ENCODE peak calls at places on chromosomes 16 and 17, in eight cellular contexts. H is HCT116; W is fibroblast of lung; I is effector memory CD4-positive, alpha-beta T cell; Y is A673; T is H1; X is neural progenitor cell; O is right cardiac atrium. C is an unnamed sample. For H3K4me1, the result is how much of the 10 kb centered on the place peaks cover.

GRCh38 chr16:89965447-89966225 is 17.1 kb downstream of the DEF8 start:
- DNase-seq in T (no peak), O (no peak), X (no peak), Y (no peak), I (no peak), W (no peak), H (no peak), C (no peak)

GRCh38 chr16:22624038-22624656 is 113.5 kb downstream of the NPIPB5 start:
- DNase-seq in I (no peak), W (no peak), H (no peak), O (no peak), T (no peak), Y (no peak), X (no peak), C (no peak)

GRCh38 chr16:71353736-71354135 is 4.8 kb upstream of the CALB2 start:
- DNase-seq in I (no peak), X (peak), O (no peak), T (no peak), W (no peak), H (no peak), Y (no peak), C (no peak)

GRCh38 chr16:30902070-30902972 is 5.9 kb downstream of the CTF1 start:
- DNase-seq in H (no peak), T (no peak), I (peak), O (peak), W (peak), X (peak), Y (peak), C (peak)

GRCh38 chr16:28292731-28293588 is 635 bp downstream of the SBK1 start:
- DNase-seq in W (no peak), H (no peak), T (no peak), Y (peak), I (no peak), O (no peak), X (peak), C (no peak)

GRCh38 chr16:1640261-1640956 is 28.2 kb downstream of the CRAMP1 start:
- DNase-seq in W (no peak), O (peak), X (no peak), Y (no peak), H (no peak), T (no peak), I (no peak), C (no peak)

GRCh38 chr17:55513885-55514590 is 2.8 kb upstream of the SMIM36 start:
- DNase-seq in T (peak), I (peak), X (peak), W (peak), Y (peak), H (peak), O (peak), C (peak)

GRCh38 chr16:57915267-57915666 is 55.7 kb downstream of the CNGB1 start:
- DNase-seq in O (no peak), I (no peak), Y (no peak), H (no peak), W (no peak), X (no peak), T (no peak), C (no peak)

GRCh38 chr16:67533024-67533560 is 4.5 kb downstream of the RIPOR1 start:
- DNase-seq in I (no peak), O (peak), X (no peak), W (no peak), T (no peak), H (no peak), Y (no peak), C (no peak)

GRCh38 chr17:45248132-45248936 is 13.6 kb downstream of the SPATA32 start:
- DNase-seq in T (no peak), H (no peak), I (peak), X (peak), O (no peak), Y (no peak), W (peak), C (peak)

GRCh38 chr17:56125830-56126819 is 27.1 kb upstream of the ANKFN1 start:
- DNase-seq in W (peak), H (peak), T (no peak), Y (peak), O (no peak), X (peak), I (no peak), C (peak)

GRCh38 chr17:60421273-60422161 is 772 bp upstream of the CHCT1 start:
- DNase-seq in O (peak), I (peak), T (peak), W (peak), X (peak), Y (peak), H (no peak), C (no peak)

GRCh38 chr16:79601092-79601977 is 798 bp upstream of the MAF start:
- DNase-seq in W (peak), H (no peak), T (no peak), Y (no peak), X (peak), I (peak), O (peak), C (peak)

GRCh38 chr17:79716183-79716797 is 14.5 kb upstream of the ENPP7 start:
- DNase-seq in Y (no peak), H (no peak), X (no peak), O (no peak), T (no peak), I (no peak), W (no peak), C (no peak)

GRCh38 chr17:11636771-11637170 is 38.5 kb downstream of the DNAH9 start:
- DNase-seq in T (no peak), O (no peak), W (no peak), H (no peak), I (no peak), Y (no peak), X (no peak), C (no peak)

GRCh38 chr17:35448214-35448898 is at the start of gene SLFN13:
- DNase-seq in I (peak), X (peak), T (peak), W (peak), O (peak), H (no peak), Y (peak), C (no peak)

GRCh38 chr17:4934173-4934979 is 2.3 kb downstream of the GP1BA start:
- DNase-seq in W (peak), H (no peak), X (no peak), T (no peak), I (no peak), O (peak), Y (no peak), C (peak)

GRCh38 chr16:69112285-69113129 is 7.1 kb downstream of the HAS3 start:
- DNase-seq in X (peak), T (no peak), W (no peak), O (peak), Y (peak), H (no peak), I (peak), C (peak)

GRCh38 chr16:74738134-74738541 is 36.5 kb downstream of the FA2H start:
- DNase-seq in T (no peak), Y (no peak), O (no peak), I (no peak), H (peak), W (peak), X (peak), C (no peak)

GRCh38 chr17:50060951-50061712 is 5.2 kb downstream of the ITGA3 start:
- DNase-seq in T (no peak), H (no peak), O (peak), X (no peak), W (peak), I (no peak), Y (no peak), C (no peak)

GRCh38 chr17:1792495-1793446 is 30.9 kb downstream of the SERPINF1 start:
- DNase-seq in H (no peak), X (no peak), I (no peak), Y (no peak), O (no peak), T (no peak), W (no peak), C (no peak)

GRCh38 chr17:19762515-19762961 is 14.4 kb upstream of the ALDH3A1 start:
- DNase-seq in Y (peak), W (peak), H (no peak), O (peak), I (peak), T (peak), X (peak), C (peak)

GRCh38 chr17:40551874-40552768 is 13.2 kb downstream of the CCR7 start:
- DNase-seq in T (no peak), Y (no peak), I (no peak), H (no peak), X (no peak), O (peak), W (peak), C (no peak)

GRCh38 chr17:20993863-20994778 is 48.7 kb downstream of the USP22 start:
- DNase-seq in X (no peak), Y (no peak), W (no peak), I (no peak), H (no peak), O (peak), T (no peak), C (no peak)

GRCh38 chr17:57861737-57862409 is 12.0 kb upstream of the MRPS23 start:
- DNase-seq in W (peak), I (no peak), X (peak), H (no peak), T (no peak), O (peak), Y (no peak), C (no peak)

GRCh38 chr16:3193221-3194212 is 5.5 kb downstream of the OR1F1 start:
- DNase-seq in Y (no peak), I (no peak), W (no peak), O (no peak), H (no peak), T (no peak), X (no peak), C (no peak)

GRCh38 chr17:32909787-32910369 is 18.1 kb upstream of the TMEM98 start:
- DNase-seq in H (peak), W (peak), Y (peak), T (no peak), O (peak), I (peak), X (peak), C (peak)

GRCh38 chr17:40430272-40431230 is 12.7 kb upstream of the IGFBP4 start:
- DNase-seq in O (no peak), H (no peak), T (no peak), I (no peak), X (no peak), Y (no peak), W (no peak), C (no peak)

GRCh38 chr17:40071720-40072480 is 9.1 kb downstream of the THRA start:
- DNase-seq in O (peak), I (no peak), W (no peak), X (no peak), T (no peak), H (no peak), Y (peak), C (peak)

GRCh38 chr16:10805362-10805761 is 13.2 kb downstream of the TVP23A start:
- DNase-seq in W (no peak), X (no peak), H (no peak), I (no peak), T (no peak), O (no peak), Y (no peak), C (no peak)

GRCh38 chr17:77382966-77383612 is 242.3 kb downstream of the SEC14L1 start:
- DNase-seq in O (peak), H (no peak), X (no peak), I (no peak), T (no peak), W (peak), Y (no peak), C (peak)

GRCh38 chr17:39357488-39357887 is 43.9 kb downstream of the FBXL20 start:
- DNase-seq in W (peak), Y (no peak), X (no peak), T (no peak), I (no peak), H (no peak), O (no peak), C (no peak)

GRCh38 chr17:75647921-75648320 is 14.7 kb downstream of the SMIM5 start:
- DNase-seq in X (no peak), T (no peak), W (no peak), H (no peak), Y (no peak), O (no peak), I (no peak), C (no peak)

GRCh38 chr17:2707721-2708584 is 3.6 kb downstream of the CLUH start:
- DNase-seq in X (peak), T (no peak), Y (no peak), I (no peak), W (no peak), H (no peak), O (peak), C (peak)

GRCh38 chr16:84766978-84767773 is 52.6 kb upstream of the CRISPLD2 start:
- DNase-seq in Y (no peak), I (no peak), X (no peak), O (no peak), T (no peak), W (no peak), H (no peak), C (no peak)

GRCh38 chr17:76208120-76208519 is 32.2 kb downstream of the RNF157 start:
- DNase-seq in I (no peak), X (no peak), T (no peak), O (no peak), H (no peak), Y (no peak), W (no peak), C (no peak)

GRCh38 chr17:58391302-58391984 is 25.9 kb downstream of the RNF43 start:
- DNase-seq in O (no peak), X (no peak), I (no peak), T (no peak), Y (peak), H (peak), W (peak), C (peak)

GRCh38 chr16:31200821-31201510 is 1.6 kb downstream of the PYCARD start:
- DNase-seq in O (no peak), H (no peak), I (peak), W (no peak), X (no peak), Y (no peak), T (no peak), C (no peak)

GRCh38 chr17:59512844-59513383 is 52.5 kb upstream of the DHX40 start:
- DNase-seq in H (no peak), X (no peak), T (no peak), W (no peak), I (no peak), Y (no peak), O (no peak), C (no peak)

DNA sequence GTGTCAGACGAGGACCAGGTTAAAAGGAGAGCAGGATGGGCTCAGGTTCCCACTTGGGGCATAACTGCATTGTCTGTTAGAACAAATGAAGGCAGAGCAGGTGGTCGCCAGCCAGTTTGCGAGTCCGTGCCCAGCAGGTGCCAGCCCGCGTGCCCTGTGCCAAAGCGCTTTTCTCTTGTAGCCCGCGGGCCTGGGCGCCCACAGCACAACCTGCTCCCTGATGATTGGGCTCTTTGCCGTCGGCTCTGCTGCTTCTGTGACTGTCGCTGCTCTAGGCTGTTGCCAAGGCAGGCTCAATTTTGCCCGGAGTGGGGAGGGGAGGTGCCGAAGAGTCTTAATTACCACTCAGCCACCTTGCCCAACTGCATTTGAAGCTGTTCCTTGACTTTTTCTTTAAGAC is 21.1 kb downstream of the KNOP1 start:
- DNase-seq in Y (no peak), I (no peak), W (no peak), T (no peak), X (no peak), H (no peak), O (no peak), C (no peak)
- H3K4me1 ChIP-seq in Y (under half), I (under half), W (under half), T (under half), X (under half), H (under half), O (under half), C (under half)

GRCh38 chr17:7174603-7175362 is 4.4 kb downstream of the ASGR1 start:
- DNase-seq in O (no peak), W (peak), I (no peak), Y (no peak), T (no peak), H (no peak), X (no peak), C (no peak)
- H3K4me1 ChIP-seq in O (under half), W (under half), I (under half), Y (under half), T (under half), H (under half), X (under half), C (under half)

GRCh38 chr17:30819941-30820705 is 4.4 kb downstream of the CRLF3 start:
- DNase-seq in X (no peak), H (no peak), O (no peak), T (no peak), I (no peak), W (no peak), Y (peak), C (no peak)

GRCh38 chr17:30824002-30824355 is 513 bp downstream of the CRLF3 start:
- DNase-seq in Y (peak), O (peak), X (no peak), I (no peak), H (no peak), T (no peak), W (peak), C (peak)

GRCh38 chr17:30824356-30825145 is at the start of gene CRLF3:
- DNase-seq in X (peak), O (peak), I (peak), T (peak), W (peak), H (peak), Y (peak), C (peak)

GRCh38 chr17:30821751-30822723 is 2.5 kb downstream of the CRLF3 start:
- DNase-seq in Y (no peak), H (no peak), O (no peak), W (no peak), X (no peak), I (no peak), T (no peak), C (no peak)

DNA sequence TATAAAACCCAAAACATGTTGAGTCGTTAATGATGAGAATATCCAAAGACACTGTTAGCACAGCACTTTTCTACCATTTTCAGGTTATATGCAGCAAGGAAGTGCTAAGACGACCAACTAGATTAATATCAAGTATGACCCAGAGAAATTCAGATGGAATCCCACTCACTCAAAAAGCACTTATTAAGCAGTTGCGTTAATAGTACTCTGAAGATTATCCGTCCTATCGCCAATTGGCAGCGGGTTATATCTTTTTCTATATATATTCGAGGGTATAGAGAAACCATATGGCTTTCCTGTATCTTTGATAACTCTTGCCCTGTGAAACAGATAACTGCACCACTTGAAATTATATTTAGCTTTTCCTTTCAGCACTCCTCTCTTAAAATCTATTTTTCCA is 1.1 kb downstream of the CRLF3 start:
- DNase-seq in T (no peak), Y (no peak), W (no peak), O (no peak), I (no peak), H (no peak), X (no peak), C (no peak)
- H3K4me1 ChIP-seq in T (under half), Y (under half), W (under half), O (under half), I (under half), H (under half), X (under half), C (under half)

DNA sequence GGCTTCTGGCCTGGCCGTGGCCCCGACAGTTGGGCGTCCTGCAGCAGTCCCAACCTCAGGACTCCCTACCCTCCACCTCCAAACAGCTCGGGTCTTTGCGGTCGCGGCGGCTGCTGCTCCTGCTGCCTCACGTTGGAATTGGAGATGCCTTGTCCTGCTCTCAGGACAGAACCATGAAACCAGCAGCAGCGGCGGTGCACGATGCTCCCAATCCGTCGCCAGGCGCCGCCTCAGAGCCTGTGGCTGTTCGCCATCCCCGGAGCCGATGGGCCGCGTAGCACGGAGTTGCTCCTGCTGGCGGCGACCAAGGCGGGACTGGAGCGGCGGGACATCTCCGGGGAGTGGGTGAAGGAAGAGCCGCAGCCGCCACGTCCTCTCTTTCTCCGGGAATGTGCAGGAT is 1965.9 kb downstream of the TP53TG3F start:
- DNase-seq in T (no peak), I (no peak), W (no peak), X (no peak), O (peak), H (no peak), Y (no peak), C (no peak)
- H3K4me1 ChIP-seq in T (under half), I (under half), W (under half), X (under half), O (under half), H (under half), Y (under half), C (under half)

DNA sequence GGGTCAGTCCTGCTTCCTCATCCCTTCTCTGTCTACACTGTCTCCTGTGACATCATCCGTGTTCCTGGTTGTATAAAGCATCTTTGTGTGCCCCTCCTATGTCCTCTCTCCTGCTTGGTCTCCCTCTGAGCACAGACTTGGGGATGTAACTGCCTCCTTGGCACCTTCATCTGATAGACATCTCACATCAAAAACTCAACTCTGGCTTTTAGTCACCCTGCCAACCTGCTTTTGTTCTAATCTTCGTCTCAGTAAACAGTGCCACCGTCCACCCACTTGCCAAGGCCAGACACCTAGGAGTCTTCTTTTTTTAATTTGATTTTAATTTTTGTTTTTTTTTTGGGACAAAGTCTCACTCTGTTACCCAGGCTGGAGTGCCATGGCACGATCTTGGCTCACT is 16.9 kb upstream of the KSR1 start:
- DNase-seq in Y (no peak), W (no peak), T (no peak), I (no peak), H (no peak), O (no peak), X (no peak), C (no peak)
- H3K4me1 ChIP-seq in Y (under half), W (under half), T (under half), I (under half), H (under half), O (under half), X (under half), C (under half)

C was measured in SJCRH30.